ENCODE peak calls at places on chromosomes 1 and 21, in four cellular contexts. V is EL; F is activated CD4-positive, alpha-beta T cell treated with anti-CD3 and anti-CD28 coated beads for 1 hour; N is testis. D is an unnamed sample.

GRCh38 chr1:61962631-61963030 is 220.4 kb downstream of the PATJ start:
- DNase-seq in V (no peak), N (no peak), F (no peak), D (no peak)

GRCh38 chr1:4529579-4530445 is 124.6 kb upstream of the AJAP1 start:
- DNase-seq in F (no peak), N (no peak), V (no peak), D (no peak)

GRCh38 chr1:111190931-111191451 is 9.5 kb downstream of the DENND2D start:
- DNase-seq in F (no peak), V (no peak), N (no peak), D (peak; percentile 55)

GRCh38 chr1:15719721-15720120 is 16.3 kb upstream of the SLC25A34 start:
- DNase-seq in F (no peak), V (no peak), N (no peak), D (no peak)

GRCh38 chr21:29261555-29262540 is 36.9 kb upstream of the BACH1 start:
- DNase-seq in V (peak; percentile 51), N (no peak), F (no peak), D (no peak)

GRCh38 chr21:15775981-15776380 is 46.2 kb downstream of the USP25 start:
- DNase-seq in N (no peak), V (peak; percentile 88), F (no peak), D (peak; percentile 86)

GRCh38 chr1:18145851-18146618 is 38.4 kb downstream of the IGSF21 start:
- DNase-seq in V (no peak), N (no peak), F (no peak), D (no peak)

GRCh38 chr21:45764792-45765191 is 121.3 kb downstream of the PCBP3 start:
- DNase-seq in F (no peak), N (no peak), V (no peak), D (no peak)

GRCh38 chr1:71434240-71434639 is 353.4 kb upstream of the ZRANB2 start:
- DNase-seq in F (no peak), N (no peak), V (no peak), D (no peak)

GRCh38 chr1:83632906-83633305 is 366.0 kb downstream of the TTLL7 start:
- DNase-seq in N (no peak), F (no peak), V (no peak), D (no peak)

GRCh38 chr1:84620720-84621313 is 46.6 kb upstream of the CTBS start:
- DNase-seq in N (peak; percentile 81), F (peak; percentile 68), V (peak; percentile 81), D (peak; percentile 72)

GRCh38 chr21:28150778-28151177 is 841.9 kb downstream of the LTN1 start:
- DNase-seq in F (no peak), V (no peak), N (no peak), D (peak; percentile 42)

GRCh38 chr1:58883037-58883887 is 99.4 kb upstream of the JUN start:
- DNase-seq in F (no peak), N (peak; percentile 50), V (peak; percentile 95), D (peak; percentile 97)

GRCh38 chr1:23524716-23525401 is 6.2 kb downstream of the E2F2 start:
- DNase-seq in V (no peak), N (no peak), F (no peak), D (no peak)

GRCh38 chr1:151908228-151908691 is 1.1 kb downstream of the THEM4 start:
- DNase-seq in N (peak; percentile 67), V (peak; percentile 34), F (no peak), D (no peak)

GRCh38 chr21:39453571-39454179 is 1.9 kb downstream of the SH3BGR start:
- DNase-seq in F (no peak), N (no peak), V (no peak), D (no peak)

GRCh38 chr1:174785506-174785905 is 214.2 kb upstream of the CACYBP start:
- DNase-seq in F (no peak), V (no peak), N (no peak), D (no peak)

GRCh38 chr1:230459463-230459862 is 33.3 kb upstream of the PGBD5 start:
- DNase-seq in N (no peak), F (no peak), V (peak; percentile 45), D (peak; percentile 70)

GRCh38 chr1:240399381-240399780 is 212.6 kb downstream of the GREM2 start:
- DNase-seq in N (no peak), F (no peak), V (peak; percentile 88), D (peak; percentile 75)

GRCh38 chr1:197921235-197922069 is 4.3 kb downstream of the LHX9 start:
- DNase-seq in N (no peak), F (no peak), V (peak; percentile 33), D (no peak)

GRCh38 chr1:15246960-15247614 is at the start of gene FHAD1:
- DNase-seq in N (peak; percentile 86), F (peak; percentile 19), V (peak; percentile 43), D (peak; percentile 67)

GRCh38 chr21:46605759-46606426 is 1.0 kb upstream of the S100B start:
- DNase-seq in N (no peak), F (peak; percentile 26), V (no peak), D (no peak)

GRCh38 chr1:22365331-22366295 is 86.0 kb upstream of the ZBTB40 start:
- DNase-seq in V (no peak), N (peak; percentile 22), F (no peak), D (no peak)

GRCh38 chr1:58858344-58858673 is 74.5 kb upstream of the JUN start:
- DNase-seq in N (no peak), F (no peak), V (no peak), D (peak; percentile 87)

GRCh38 chr1:209766051-209766450 is 10.2 kb downstream of the TRAF3IP3 start:
- DNase-seq in F (no peak), V (no peak), N (no peak), D (no peak)

D was measured in fibroblast of lung.